ENCODE peak calls at places on chromosomes 13 and 19, in four cellular contexts. One of them, this sample, is unnamed.
A peak's percentile ranks its signal among the peaks of the same experiment; 100 is the strongest.

GRCh38 chr19:11659612-11660011 is 62.3 kb downstream of the ZNF627 start:
- DNase-seq in stomach: no peak
- DNase-seq in A549: no peak
- DNase-seq in ovary: no peak
- DNase-seq in this sample: no peak

GRCh38 chr13:114226088-114226487 is 8.6 kb upstream of the CDC16 start:
- DNase-seq in stomach: no peak
- DNase-seq in A549: no peak
- DNase-seq in ovary: no peak
- DNase-seq in this sample: no peak

GRCh38 chr13:75357576-75358295 is 124.2 kb downstream of the TBC1D4 start:
- DNase-seq in stomach: no peak
- DNase-seq in A549: peak; percentile 69
- DNase-seq in ovary: no peak
- DNase-seq in this sample: no peak

GRCh38 chr13:108705031-108705430 is 75.6 kb downstream of the MYO16 start:
- DNase-seq in stomach: no peak
- DNase-seq in A549: peak; percentile 80
- DNase-seq in ovary: no peak
- DNase-seq in this sample: no peak

GRCh38 chr13:78326608-78327007 is 276.7 kb downstream of the POU4F1 start:
- DNase-seq in stomach: no peak
- DNase-seq in A549: no peak
- DNase-seq in ovary: no peak
- DNase-seq in this sample: no peak

GRCh38 chr13:80040219-80040976 is 300.5 kb downstream of the SPRY2 start:
- DNase-seq in stomach: no peak
- DNase-seq in A549: peak; percentile 92
- DNase-seq in ovary: no peak
- DNase-seq in this sample: no peak

GRCh38 chr13:30978981-30979956 is 46.8 kb downstream of the TEX26 start:
- DNase-seq in stomach: peak; percentile 30
- DNase-seq in A549: peak; percentile 31
- DNase-seq in ovary: peak; percentile 20
- DNase-seq in this sample: no peak

GRCh38 chr19:58474997-58475713 is 997 bp upstream of the ZNF446 start:
- DNase-seq in stomach: no peak
- DNase-seq in A549: no peak
- DNase-seq in ovary: no peak
- DNase-seq in this sample: peak; percentile 19

GRCh38 chr13:108342369-108343289 is 73.1 kb downstream of the TNFSF13B start:
- DNase-seq in stomach: no peak
- DNase-seq in A549: peak; percentile 19
- DNase-seq in ovary: no peak
- DNase-seq in this sample: no peak

GRCh38 chr13:114038211-114038613 is 64.3 kb upstream of the C13orf46 start:
- DNase-seq in stomach: no peak
- DNase-seq in A549: no peak
- DNase-seq in ovary: no peak
- DNase-seq in this sample: no peak

GRCh38 chr13:62088155-62088554 is 672.5 kb upstream of the PCDH20 start:
- DNase-seq in stomach: no peak
- DNase-seq in A549: no peak
- DNase-seq in ovary: no peak
- DNase-seq in this sample: no peak

GRCh38 chr13:33639640-33640080 is 178.3 kb upstream of the RFC3 start:
- DNase-seq in stomach: no peak
- DNase-seq in A549: no peak
- DNase-seq in ovary: no peak
- DNase-seq in this sample: no peak

GRCh38 chr19:40585677-40586422 is 9.2 kb downstream of the SHKBP1 start:
- DNase-seq in stomach: no peak
- DNase-seq in A549: peak; percentile 97
- DNase-seq in ovary: no peak
- DNase-seq in this sample: no peak

DNA sequence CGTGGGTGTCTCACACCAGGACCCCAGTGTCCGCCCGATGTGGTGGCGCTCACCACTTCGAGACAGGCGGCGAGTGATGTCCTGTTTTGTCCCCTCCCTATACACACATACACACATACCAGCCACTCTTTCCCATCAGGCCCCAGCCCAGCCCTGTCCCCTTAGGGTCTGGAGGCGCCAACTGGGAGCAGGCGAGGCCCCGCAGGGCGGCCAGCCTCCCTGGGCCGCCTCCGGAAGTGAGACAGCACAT is 38.1 kb upstream of the NANOS3 start:
- DNase-seq in stomach: no peak
- DNase-seq in A549: no peak
- DNase-seq in ovary: no peak
- DNase-seq in this sample: no peak
- H3K4me1 ChIP-seq in stomach: peaks cover 78% of the 10 kb centered on the region
- H3K4me1 ChIP-seq in A549: peaks cover 57% of the 10 kb centered on the region
- H3K4me1 ChIP-seq in ovary: peaks cover 24% of the 10 kb centered on the region
- H3K4me1 ChIP-seq in this sample: no peaks in the 10 kb centered on the region

GRCh38 chr19:51366050-51366998 is at the start of gene ETFB:
- DNase-seq in stomach: peak; percentile 98
- DNase-seq in A549: peak; percentile 99
- DNase-seq in ovary: peak; percentile 97
- DNase-seq in this sample: peak; percentile 99

GRCh38 chr19:51365211-51366049 is 758 bp downstream of the ETFB start:
- DNase-seq in stomach: peak; percentile 29
- DNase-seq in A549: peak; percentile 63
- DNase-seq in ovary: peak; percentile 48
- DNase-seq in this sample: peak; percentile 57

GRCh38 chr19:51366999-51367564 is 894 bp upstream of the ETFB start:
- DNase-seq in stomach: peak; percentile 28
- DNase-seq in A549: no peak
- DNase-seq in ovary: no peak
- DNase-seq in this sample: peak; percentile 76

GRCh38 chr19:51368366-51369282 is at the start of gene CLDND2:
- DNase-seq in stomach: no peak
- DNase-seq in A549: no peak
- DNase-seq in ovary: peak; percentile 48
- DNase-seq in this sample: no peak

GRCh38 chr19:51367565-51368365 is 1.0 kb downstream of the CLDND2 start:
- DNase-seq in stomach: peak; percentile 99
- DNase-seq in A549: peak; percentile 99
- DNase-seq in ovary: peak; percentile 100
- DNase-seq in this sample: peak; percentile 100
- TF ChIP-seq POLR2A in stomach: peak; percentile 5
- TF ChIP-seq POLR2A in A549: peak; percentile 92
- TF ChIP-seq POLR2A in ovary: no peak
- TF ChIP-seq POLR2A in this sample: peak; percentile 50

GRCh38 chr13:99932912-99933311 is 38.7 kb downstream of the ZIC5 start:
- DNase-seq in stomach: no peak
- DNase-seq in A549: no peak
- DNase-seq in ovary: no peak
- DNase-seq in this sample: no peak

GRCh38 chr13:99941086-99941485 is 30.5 kb downstream of the ZIC5 start:
- DNase-seq in stomach: no peak
- DNase-seq in A549: no peak
- DNase-seq in ovary: no peak
- DNase-seq in this sample: peak; percentile 88

GRCh38 chr13:99930925-99931324 is 40.6 kb downstream of the ZIC5 start:
- DNase-seq in stomach: no peak
- DNase-seq in A549: no peak
- DNase-seq in ovary: no peak
- DNase-seq in this sample: no peak

GRCh38 chr13:99931462-99931861 is 40.1 kb downstream of the ZIC5 start:
- DNase-seq in stomach: no peak
- DNase-seq in A549: no peak
- DNase-seq in ovary: no peak
- DNase-seq in this sample: no peak

DNA sequence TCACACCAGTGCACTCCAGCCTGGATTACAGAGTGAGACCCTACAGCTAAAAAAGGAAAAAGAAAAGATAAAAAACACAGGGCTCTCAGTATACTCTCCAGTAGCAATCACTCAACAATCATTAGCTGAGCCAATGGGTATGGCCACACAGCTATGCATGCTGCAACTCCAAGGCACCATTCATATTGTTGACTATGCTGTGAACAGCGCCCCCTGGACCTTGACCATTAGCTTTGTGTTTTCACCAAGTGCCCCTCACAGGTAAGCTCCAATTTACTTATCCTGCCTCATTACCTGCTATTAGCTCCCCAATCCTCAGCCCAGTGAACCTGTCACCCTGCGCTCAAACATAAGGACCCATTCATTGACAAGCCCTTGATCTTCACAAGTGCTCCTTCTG is 35.8 kb downstream of the ZIC5 start:
- DNase-seq in stomach: no peak
- DNase-seq in A549: no peak
- DNase-seq in ovary: no peak
- DNase-seq in this sample: no peak
- TF ChIP-seq CTCF in stomach: no peak
- TF ChIP-seq CTCF in A549: no peak
- TF ChIP-seq CTCF in ovary: no peak
- TF ChIP-seq CTCF in this sample: no peak

GRCh38 chr19:14471436-14472187 is 3.5 kb downstream of the PTGER1 start:
- DNase-seq in stomach: no peak
- DNase-seq in A549: no peak
- DNase-seq in ovary: no peak
- DNase-seq in this sample: no peak
- H3K4me1 ChIP-seq in stomach: peaks cover 48% of the 10 kb centered on the region
- H3K4me1 ChIP-seq in A549: peaks cover 19% of the 10 kb centered on the region
- H3K4me1 ChIP-seq in ovary: peaks cover 4% of the 10 kb centered on the region
- H3K4me1 ChIP-seq in this sample: no peaks in the 10 kb centered on the region

GRCh38 chr13:41008349-41008980 is 10.7 kb downstream of the ELF1 start:
- DNase-seq in stomach: no peak
- DNase-seq in A549: peak; percentile 56
- DNase-seq in ovary: no peak
- DNase-seq in this sample: no peak

GRCh38 chr13:41007359-41008118 is 11.6 kb downstream of the ELF1 start:
- DNase-seq in stomach: no peak
- DNase-seq in A549: no peak
- DNase-seq in ovary: no peak
- DNase-seq in this sample: peak; percentile 67

GRCh38 chr13:41006296-41006695 is 12.8 kb downstream of the ELF1 start:
- DNase-seq in stomach: no peak
- DNase-seq in A549: no peak
- DNase-seq in ovary: no peak
- DNase-seq in this sample: no peak

GRCh38 chr13:41005709-41006108 is 13.4 kb downstream of the ELF1 start:
- DNase-seq in stomach: no peak
- DNase-seq in A549: no peak
- DNase-seq in ovary: no peak
- DNase-seq in this sample: no peak

GRCh38 chr13:41006951-41007350 is 12.2 kb downstream of the ELF1 start:
- DNase-seq in stomach: no peak
- DNase-seq in A549: no peak
- DNase-seq in ovary: no peak
- DNase-seq in this sample: no peak
- TF ChIP-seq POLR2A in stomach: no peak
- TF ChIP-seq POLR2A in A549: no peak
- TF ChIP-seq POLR2A in ovary: no peak
- TF ChIP-seq POLR2A in this sample: no peak

GRCh38 chr13:52868190-52868589 is 19.8 kb upstream of the PCDH8 start:
- DNase-seq in stomach: no peak
- DNase-seq in A549: no peak
- DNase-seq in ovary: no peak
- DNase-seq in this sample: no peak

GRCh38 chr13:52862358-52863206 is 14.1 kb upstream of the PCDH8 start:
- DNase-seq in stomach: peak; percentile 62
- DNase-seq in A549: peak; percentile 21
- DNase-seq in ovary: no peak
- DNase-seq in this sample: no peak
- TF ChIP-seq CTCF in stomach: no peak
- TF ChIP-seq CTCF in A549: peak; percentile 33
- TF ChIP-seq CTCF in ovary: no peak
- TF ChIP-seq CTCF in this sample: peak; percentile 47

GRCh38 chr19:1254530-1255185 is 6.3 kb downstream of the MIDN start:
- DNase-seq in stomach: no peak
- DNase-seq in A549: no peak
- DNase-seq in ovary: no peak
- DNase-seq in this sample: peak; percentile 77
- H3K4me1 ChIP-seq in stomach: peaks cover 70% of the 10 kb centered on the region
- H3K4me1 ChIP-seq in A549: peaks cover 61% of the 10 kb centered on the region
- H3K4me1 ChIP-seq in ovary: peaks cover 32% of the 10 kb centered on the region
- H3K4me1 ChIP-seq in this sample: peaks cover 5% of the 10 kb centered on the region

GRCh38 chr19:6110360-6110977 is at the start of gene RFX2:
- DNase-seq in stomach: peak; percentile 99
- DNase-seq in A549: peak; percentile 97
- DNase-seq in ovary: peak; percentile 99
- DNase-seq in this sample: peak; percentile 99
- TF ChIP-seq POLR2A in stomach: peak; percentile 52
- TF ChIP-seq POLR2A in A549: peak; percentile 16
- TF ChIP-seq POLR2A in ovary: peak; percentile 70
- TF ChIP-seq POLR2A in this sample: no peak

This sample was measured in right lobe of liver.